ENCODE peak calls at places on chromosomes 7 and 10, in six cellular contexts. C is A549, R is GM12878, B is K562, O is HepG2, M is endothelial cell of umbilical vein. V is an unnamed sample.

GRCh38 chr7:151110941-151111645 is 24.8 kb downstream of the AGAP3 start:
- DNase-seq in C (peak; percentile 70), R (no peak), B (peak; percentile 92), O (peak; percentile 49), M (peak; percentile 65), V (peak; percentile 72)

GRCh38 chr10:60043561-60043960 is 137.2 kb upstream of the CCDC6 start:
- DNase-seq in C (no peak), R (no peak), B (no peak), O (no peak), M (no peak), V (no peak)

GRCh38 chr10:99785646-99786045 is 3.2 kb downstream of the ABCC2 start:
- DNase-seq in C (no peak), R (no peak), B (no peak), O (no peak), M (no peak), V (no peak)

GRCh38 chr7:151884276-151885201 is 7.6 kb upstream of the PRKAG2 start:
- DNase-seq in C (no peak), R (no peak), B (no peak), O (no peak), M (no peak), V (no peak)

GRCh38 chr10:47364366-47364765 is 16.2 kb downstream of the RBP3 start:
- DNase-seq in C (no peak), R (no peak), B (no peak), O (no peak), M (no peak), V (no peak)

GRCh38 chr7:94374231-94374630 is 20.5 kb upstream of the COL1A2 start:
- DNase-seq in C (no peak), R (no peak), B (no peak), O (no peak), M (peak; percentile 92), V (no peak)

GRCh38 chr10:99612167-99612831 is 7.9 kb downstream of the SLC25A28 start:
- DNase-seq in C (peak; percentile 68), R (no peak), B (peak; percentile 55), O (peak; percentile 63), M (peak; percentile 71), V (peak; percentile 71)

GRCh38 chr10:59575269-59575668 is 134.4 kb downstream of the SLC16A9 start:
- DNase-seq in C (no peak), R (no peak), B (no peak), O (no peak), M (no peak), V (no peak)

GRCh38 chr7:113652501-113652900 is 266.3 kb downstream of the PPP1R3A start:
- DNase-seq in C (no peak), R (no peak), B (no peak), O (no peak), M (no peak), V (no peak)

GRCh38 chr7:1385809-1386622 is 73.3 kb downstream of the MICALL2 start:
- DNase-seq in C (no peak), R (no peak), B (no peak), O (no peak), M (no peak), V (no peak)

GRCh38 chr7:106068538-106068961 is 43.6 kb downstream of the SYPL1 start:
- DNase-seq in C (no peak), R (no peak), B (no peak), O (no peak), M (no peak), V (no peak)

GRCh38 chr10:102656791-102657371 is 12.6 kb downstream of the TRIM8 start:
- DNase-seq in C (no peak), R (no peak), B (no peak), O (no peak), M (no peak), V (no peak)

GRCh38 chr10:25745976-25746375 is 188.1 kb upstream of the MYO3A start:
- DNase-seq in C (no peak), R (no peak), B (no peak), O (no peak), M (no peak), V (no peak)

GRCh38 chr7:22480523-22481075 is 19.4 kb downstream of the STEAP1B start:
- DNase-seq in C (no peak), R (no peak), B (no peak), O (no peak), M (no peak), V (no peak)

GRCh38 chr7:22486597-22486996 is 13.4 kb downstream of the STEAP1B start:
- DNase-seq in C (no peak), R (no peak), B (no peak), O (no peak), M (no peak), V (no peak)

GRCh38 chr7:22485189-22485588 is 14.8 kb downstream of the STEAP1B start:
- DNase-seq in C (no peak), R (no peak), B (no peak), O (no peak), M (peak; percentile 52), V (no peak)

GRCh38 chr7:22481726-22482125 is 18.3 kb downstream of the STEAP1B start:
- DNase-seq in C (no peak), R (peak; percentile 28), B (no peak), O (no peak), M (peak; percentile 79), V (peak; percentile 33)

DNA sequence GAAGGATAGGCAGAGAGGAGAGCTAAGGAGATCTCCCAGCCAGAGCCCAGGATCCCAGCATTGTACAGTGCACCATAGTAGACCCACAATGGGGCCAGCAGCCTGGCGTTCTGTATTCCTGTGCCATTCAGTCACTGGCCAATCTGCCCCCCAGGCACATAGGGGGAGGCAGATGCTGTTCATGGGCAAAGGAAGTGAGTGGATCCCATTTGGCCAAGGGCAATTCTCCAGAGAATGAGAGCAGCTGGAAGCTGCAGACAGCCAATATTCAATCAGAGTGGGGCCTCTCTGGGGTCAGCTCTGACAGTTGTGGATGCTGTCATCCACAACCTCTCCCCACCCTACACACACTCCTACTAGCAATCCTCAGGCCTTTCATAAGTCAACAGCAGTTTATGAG is 17.5 kb downstream of the STEAP1B start:
- DNase-seq in C (no peak), R (no peak), B (no peak), O (no peak), M (no peak), V (no peak)
- TF ChIP-seq MYC in C (no peak), R (no peak), B (no peak), O (no peak), M (no peak), V (no peak)

GRCh38 chr10:84335516-84335915 is 7.1 kb downstream of the CCSER2 start:
- DNase-seq in C (no peak), R (no peak), B (no peak), O (no peak), M (no peak), V (peak; percentile 29)

GRCh38 chr10:84336406-84336805 is 8.0 kb downstream of the CCSER2 start:
- DNase-seq in C (no peak), R (no peak), B (no peak), O (no peak), M (no peak), V (no peak)

GRCh38 chr10:84334806-84335205 is 6.4 kb downstream of the CCSER2 start:
- DNase-seq in C (no peak), R (no peak), B (no peak), O (no peak), M (no peak), V (no peak)

GRCh38 chr10:84331091-84331490 is 2.7 kb downstream of the CCSER2 start:
- DNase-seq in C (no peak), R (no peak), B (no peak), O (no peak), M (no peak), V (no peak)

DNA sequence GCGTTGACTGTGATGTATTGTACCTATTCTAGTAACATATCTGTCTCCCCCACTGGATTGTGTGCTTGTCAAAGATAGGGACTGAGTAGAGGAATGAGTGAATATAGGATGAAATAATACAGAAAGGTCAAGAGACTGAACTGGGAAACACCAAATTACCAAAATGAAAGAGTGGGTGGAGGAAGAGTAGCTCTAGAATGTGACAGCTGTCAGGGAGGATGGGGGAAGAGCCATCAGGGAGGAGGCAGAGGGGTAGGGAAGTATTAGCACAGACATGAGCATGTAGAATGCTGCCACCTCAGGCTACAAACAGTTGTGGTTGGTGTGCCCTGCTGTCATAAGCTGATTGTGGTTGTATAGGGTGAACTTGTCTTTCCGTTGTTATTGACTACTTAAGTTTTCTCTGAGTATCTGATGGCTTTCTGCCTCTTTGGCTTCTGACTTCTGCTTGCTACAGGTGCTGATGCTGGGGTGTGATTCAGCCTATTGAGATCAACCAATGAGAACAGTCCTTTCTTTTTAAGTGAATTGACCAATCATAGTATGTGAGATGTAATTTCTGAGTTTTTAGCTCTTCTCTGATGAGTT is 5.6 kb downstream of the CCSER2 start:
- DNase-seq in C (no peak), R (no peak), B (peak; percentile 35), O (no peak), M (no peak), V (peak; percentile 37)
- TF ChIP-seq POLR2A in C (no peak), R (no peak), B (no peak), O (no peak), M (no peak), V (no peak)

GRCh38 chr7:5528071-5528814 is 104.6 kb upstream of the TNRC18 start:
- DNase-seq in C (peak; percentile 49), R (no peak), B (no peak), O (no peak), M (peak; percentile 30), V (no peak)
- TF ChIP-seq MAX in C (peak; percentile 26), R (no peak), B (peak; percentile 13), O (no peak), M (no peak), V (no peak)

DNA sequence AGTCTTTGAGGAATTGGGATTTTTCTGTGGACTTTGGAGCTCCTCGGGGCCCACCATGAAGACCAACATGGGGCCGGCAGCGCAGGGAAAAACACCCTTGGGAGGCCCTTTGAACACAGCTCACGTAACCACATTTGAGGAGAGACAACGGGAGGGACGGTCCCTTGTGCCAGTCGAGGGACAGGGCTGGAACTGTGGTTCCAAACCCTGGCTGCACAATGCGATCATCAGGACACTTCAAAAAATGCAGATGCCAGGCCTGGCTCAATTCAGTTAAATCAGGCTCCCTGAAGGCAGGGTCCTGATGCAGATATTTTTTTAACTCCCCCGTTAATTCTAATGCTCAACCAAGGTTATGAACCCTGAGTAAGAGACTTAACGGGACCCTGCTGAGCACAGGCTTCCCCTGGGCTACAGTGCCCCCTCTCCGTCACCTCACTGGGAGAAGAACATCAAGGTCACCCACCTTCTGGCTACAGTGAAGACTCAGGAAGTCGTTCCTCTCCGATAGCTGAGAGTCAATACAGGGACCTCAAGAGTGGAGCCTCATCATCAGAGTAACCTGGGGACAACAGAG is 30.4 kb downstream of the LYZL1 start:
- DNase-seq in C (no peak), R (no peak), B (no peak), O (peak; percentile 68), M (no peak), V (no peak)
- TF ChIP-seq MYC in C (no peak), R (no peak), B (no peak), O (no peak), M (no peak), V (no peak)

DNA sequence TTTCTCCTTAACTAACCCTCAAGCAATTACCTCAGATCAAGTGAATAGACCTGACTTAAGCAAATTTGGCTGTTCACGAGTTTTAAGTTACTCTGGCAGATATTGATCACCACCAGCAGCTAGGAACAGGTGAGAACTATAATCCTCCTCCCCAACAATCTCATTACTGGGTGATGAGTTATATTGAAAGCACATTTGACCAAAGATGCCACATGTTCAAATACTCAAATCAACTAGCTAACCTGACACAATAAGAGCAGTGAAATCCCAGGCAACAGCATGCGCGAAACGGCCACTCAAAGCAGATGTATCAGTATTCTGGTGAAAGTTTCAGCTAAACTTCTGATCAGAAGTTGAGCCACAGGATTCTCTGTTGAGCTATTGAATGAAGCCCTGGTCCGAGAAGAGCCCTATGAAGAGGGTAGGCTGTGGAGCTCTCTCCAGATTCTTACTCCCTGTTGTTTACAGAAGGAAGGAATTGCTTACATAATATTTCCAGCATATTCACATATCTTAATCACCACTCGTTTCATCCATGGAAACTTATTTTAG is 52.6 kb downstream of the CAV1 start:
- DNase-seq in C (no peak), R (peak; percentile 81), B (no peak), O (no peak), M (peak; percentile 79), V (no peak)
- TF ChIP-seq POLR2A in C (no peak), R (no peak), B (no peak), O (no peak), M (no peak), V (no peak)